ENCODE peak calls at places on chromosomes 12 and 14, in nine cellular contexts. One of them, this sample, is unnamed.

GRCh38 chr12:88854260-88854659 is 274.0 kb upstream of the KITLG start:
- DNase-seq in cardiac muscle cell: peak
- DNase-seq in GM20000: no peak
- DNase-seq in lung: no peak
- DNase-seq in D721Med: no peak
- DNase-seq in lower leg skin: no peak
- DNase-seq in GM12865: no peak
- DNase-seq in MCF 10A: peak
- DNase-seq in foreskin fibroblast: peak
- DNase-seq in this sample: no peak

GRCh38 chr14:22820731-22821130 is 5.5 kb upstream of the SLC7A7 start:
- DNase-seq in cardiac muscle cell: peak
- DNase-seq in GM20000: no peak
- DNase-seq in lung: no peak
- DNase-seq in D721Med: no peak
- DNase-seq in lower leg skin: no peak
- DNase-seq in GM12865: no peak
- DNase-seq in MCF 10A: peak
- DNase-seq in foreskin fibroblast: no peak
- DNase-seq in this sample: no peak

GRCh38 chr14:79467837-79468236 is 743.5 kb downstream of the DIO2 start:
- DNase-seq in cardiac muscle cell: peak
- DNase-seq in GM20000: no peak
- DNase-seq in lung: no peak
- DNase-seq in D721Med: no peak
- DNase-seq in lower leg skin: no peak
- DNase-seq in GM12865: no peak
- DNase-seq in MCF 10A: no peak
- DNase-seq in foreskin fibroblast: no peak
- DNase-seq in this sample: no peak

GRCh38 chr12:4441355-4442330 is 4.0 kb downstream of the FGF6 start:
- DNase-seq in cardiac muscle cell: no peak
- DNase-seq in GM20000: no peak
- DNase-seq in lung: peak
- DNase-seq in D721Med: no peak
- DNase-seq in lower leg skin: peak
- DNase-seq in GM12865: peak
- DNase-seq in MCF 10A: no peak
- DNase-seq in foreskin fibroblast: no peak
- DNase-seq in this sample: peak

GRCh38 chr14:55074662-55075061 is 23.2 kb downstream of the MAPK1IP1L start:
- DNase-seq in cardiac muscle cell: no peak
- DNase-seq in GM20000: peak
- DNase-seq in lung: no peak
- DNase-seq in D721Med: no peak
- DNase-seq in lower leg skin: no peak
- DNase-seq in GM12865: peak
- DNase-seq in MCF 10A: peak
- DNase-seq in foreskin fibroblast: peak
- DNase-seq in this sample: no peak

GRCh38 chr12:25769076-25769945 is 189.2 kb upstream of the RASSF8 start:
- DNase-seq in cardiac muscle cell: peak
- DNase-seq in GM20000: no peak
- DNase-seq in lung: no peak
- DNase-seq in D721Med: no peak
- DNase-seq in lower leg skin: no peak
- DNase-seq in GM12865: no peak
- DNase-seq in MCF 10A: peak
- DNase-seq in foreskin fibroblast: peak
- DNase-seq in this sample: no peak

GRCh38 chr12:126084480-126084879 is 1019.2 kb downstream of the AACS start:
- DNase-seq in cardiac muscle cell: no peak
- DNase-seq in GM20000: no peak
- DNase-seq in lung: no peak
- DNase-seq in D721Med: no peak
- DNase-seq in lower leg skin: no peak
- DNase-seq in GM12865: no peak
- DNase-seq in MCF 10A: peak
- DNase-seq in foreskin fibroblast: no peak
- DNase-seq in this sample: no peak

GRCh38 chr12:121334513-121335343 is 17.5 kb downstream of the ANAPC5 start:
- DNase-seq in cardiac muscle cell: peak
- DNase-seq in GM20000: peak
- DNase-seq in lung: no peak
- DNase-seq in D721Med: peak
- DNase-seq in lower leg skin: no peak
- DNase-seq in GM12865: peak
- DNase-seq in MCF 10A: peak
- DNase-seq in foreskin fibroblast: peak
- DNase-seq in this sample: no peak

GRCh38 chr14:100823488-100823887 is 2.4 kb upstream of the MEG3 start:
- DNase-seq in cardiac muscle cell: no peak
- DNase-seq in GM20000: no peak
- DNase-seq in lung: no peak
- DNase-seq in D721Med: no peak
- DNase-seq in lower leg skin: no peak
- DNase-seq in GM12865: no peak
- DNase-seq in MCF 10A: no peak
- DNase-seq in foreskin fibroblast: no peak
- DNase-seq in this sample: no peak

GRCh38 chr14:105043656-105044055 is 21.6 kb downstream of the GPR132 start:
- DNase-seq in cardiac muscle cell: no peak
- DNase-seq in GM20000: no peak
- DNase-seq in lung: no peak
- DNase-seq in D721Med: no peak
- DNase-seq in lower leg skin: no peak
- DNase-seq in GM12865: no peak
- DNase-seq in MCF 10A: no peak
- DNase-seq in foreskin fibroblast: no peak
- DNase-seq in this sample: no peak

GRCh38 chr14:105047283-105048016 is 17.8 kb downstream of the GPR132 start:
- DNase-seq in cardiac muscle cell: no peak
- DNase-seq in GM20000: no peak
- DNase-seq in lung: no peak
- DNase-seq in D721Med: no peak
- DNase-seq in lower leg skin: no peak
- DNase-seq in GM12865: peak
- DNase-seq in MCF 10A: no peak
- DNase-seq in foreskin fibroblast: no peak
- DNase-seq in this sample: peak

GRCh38 chr14:105049753-105050550 is 15.3 kb downstream of the GPR132 start:
- DNase-seq in cardiac muscle cell: no peak
- DNase-seq in GM20000: no peak
- DNase-seq in lung: no peak
- DNase-seq in D721Med: peak
- DNase-seq in lower leg skin: no peak
- DNase-seq in GM12865: no peak
- DNase-seq in MCF 10A: no peak
- DNase-seq in foreskin fibroblast: no peak
- DNase-seq in this sample: no peak

GRCh38 chr14:105045710-105046326 is 19.4 kb downstream of the GPR132 start:
- DNase-seq in cardiac muscle cell: peak
- DNase-seq in GM20000: peak
- DNase-seq in lung: peak
- DNase-seq in D721Med: peak
- DNase-seq in lower leg skin: peak
- DNase-seq in GM12865: peak
- DNase-seq in MCF 10A: peak
- DNase-seq in foreskin fibroblast: no peak
- DNase-seq in this sample: no peak

GRCh38 chr14:105046891-105047282 is 18.3 kb downstream of the GPR132 start:
- DNase-seq in cardiac muscle cell: no peak
- DNase-seq in GM20000: no peak
- DNase-seq in lung: no peak
- DNase-seq in D721Med: no peak
- DNase-seq in lower leg skin: no peak
- DNase-seq in GM12865: no peak
- DNase-seq in MCF 10A: no peak
- DNase-seq in foreskin fibroblast: no peak
- DNase-seq in this sample: no peak
- TF ChIP-seq CTCF in cardiac muscle cell: no peak
- TF ChIP-seq CTCF in GM20000: no peak
- TF ChIP-seq CTCF in lung: no peak
- TF ChIP-seq CTCF in D721Med: no peak
- TF ChIP-seq CTCF in lower leg skin: no peak
- TF ChIP-seq CTCF in GM12865: no peak
- TF ChIP-seq CTCF in MCF 10A: no peak
- TF ChIP-seq CTCF in foreskin fibroblast: no peak
- TF ChIP-seq CTCF in this sample: no peak

GRCh38 chr12:7907009-7907408 is 29.0 kb downstream of the SLC2A3 start:
- DNase-seq in cardiac muscle cell: peak
- DNase-seq in GM20000: peak
- DNase-seq in lung: no peak
- DNase-seq in D721Med: no peak
- DNase-seq in lower leg skin: no peak
- DNase-seq in GM12865: peak
- DNase-seq in MCF 10A: peak
- DNase-seq in foreskin fibroblast: peak
- DNase-seq in this sample: no peak
- TF ChIP-seq CTCF in cardiac muscle cell: peak
- TF ChIP-seq CTCF in GM20000: no peak
- TF ChIP-seq CTCF in lung: no peak
- TF ChIP-seq CTCF in D721Med: peak
- TF ChIP-seq CTCF in lower leg skin: no peak
- TF ChIP-seq CTCF in GM12865: no peak
- TF ChIP-seq CTCF in MCF 10A: peak
- TF ChIP-seq CTCF in foreskin fibroblast: peak
- TF ChIP-seq CTCF in this sample: no peak

GRCh38 chr14:94748667-94749347 is 21.1 kb downstream of the GSC start:
- DNase-seq in cardiac muscle cell: no peak
- DNase-seq in GM20000: no peak
- DNase-seq in lung: no peak
- DNase-seq in D721Med: no peak
- DNase-seq in lower leg skin: no peak
- DNase-seq in GM12865: peak
- DNase-seq in MCF 10A: peak
- DNase-seq in foreskin fibroblast: no peak
- DNase-seq in this sample: no peak
- TF ChIP-seq CTCF in cardiac muscle cell: peak
- TF ChIP-seq CTCF in GM20000: peak
- TF ChIP-seq CTCF in lung: no peak
- TF ChIP-seq CTCF in D721Med: peak
- TF ChIP-seq CTCF in lower leg skin: no peak
- TF ChIP-seq CTCF in GM12865: peak
- TF ChIP-seq CTCF in MCF 10A: peak
- TF ChIP-seq CTCF in foreskin fibroblast: peak
- TF ChIP-seq CTCF in this sample: no peak

DNA sequence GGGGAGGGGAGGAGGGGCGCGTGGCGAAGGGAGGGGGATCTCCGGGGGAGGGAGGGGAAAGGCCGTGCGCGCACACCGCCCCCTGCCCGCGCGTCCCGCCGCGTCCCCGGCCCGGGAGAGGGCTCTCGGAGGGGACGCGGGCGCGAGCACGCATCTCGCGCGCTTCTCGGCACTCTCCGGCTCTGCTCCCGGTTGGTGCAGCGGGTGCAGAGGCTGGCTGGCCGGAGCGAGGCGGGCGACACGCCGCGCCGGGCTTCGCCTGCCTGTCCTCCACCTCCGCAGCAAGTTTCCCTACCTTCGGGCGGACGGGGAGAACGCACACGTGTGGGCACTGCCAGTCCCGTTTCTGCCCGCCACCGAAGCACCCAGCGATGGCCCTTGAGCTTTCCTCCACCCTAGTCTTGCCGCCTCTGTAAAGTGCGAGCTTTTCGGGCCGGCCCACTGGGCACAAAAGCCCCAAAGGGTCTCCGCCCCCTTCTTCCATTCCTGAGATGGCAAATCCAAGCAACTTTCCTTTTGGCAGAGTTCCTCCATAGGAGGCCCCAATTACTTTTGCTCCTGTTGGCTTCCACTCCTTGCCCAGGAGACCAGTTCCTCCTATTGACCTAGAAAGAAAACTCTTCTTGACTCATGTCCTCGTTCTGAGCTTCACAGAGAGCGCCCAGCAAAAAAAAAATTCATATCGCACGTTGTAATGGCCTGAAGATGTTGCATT is 363 bp upstream of the CSAD start:
- DNase-seq in cardiac muscle cell: peak
- DNase-seq in GM20000: peak
- DNase-seq in lung: peak
- DNase-seq in D721Med: peak
- DNase-seq in lower leg skin: peak
- DNase-seq in GM12865: peak
- DNase-seq in MCF 10A: peak
- DNase-seq in foreskin fibroblast: peak
- DNase-seq in this sample: no peak
- TF ChIP-seq CTCF in cardiac muscle cell: no peak
- TF ChIP-seq CTCF in GM20000: no peak
- TF ChIP-seq CTCF in lung: no peak
- TF ChIP-seq CTCF in D721Med: no peak
- TF ChIP-seq CTCF in lower leg skin: no peak
- TF ChIP-seq CTCF in GM12865: no peak
- TF ChIP-seq CTCF in MCF 10A: no peak
- TF ChIP-seq CTCF in foreskin fibroblast: no peak
- TF ChIP-seq CTCF in this sample: no peak

This sample was measured in vagina.